ENCODE peak calls at places on chromosomes 2 and 18, in four cellular contexts. V, O, G and R are unnamed samples.

GRCh38 chr18:49907346-49907929 is 94.1 kb upstream of the ACAA2 start:
- DNase-seq in V (no peak), O (no peak), G (no peak), R (peak; percentile 80)

GRCh38 chr2:2706306-2706705 is 375.2 kb upstream of the MYT1L start:
- DNase-seq in V (no peak), G (no peak), O (no peak), R (no peak)

GRCh38 chr2:231057590-231057989 is 923 bp downstream of the PSMD1 start:
- DNase-seq in G (no peak), V (no peak), O (no peak), R (peak; percentile 11)

GRCh38 chr2:162890690-162891311 is 52.2 kb upstream of the KCNH7 start:
- DNase-seq in O (no peak), V (no peak), G (no peak), R (peak; percentile 74)

GRCh38 chr18:12770469-12771219 is 67.8 kb downstream of the PSMG2 start:
- DNase-seq in V (no peak), G (peak; percentile 14), O (no peak), R (no peak)

GRCh38 chr2:166675553-166675952 is 181.5 kb upstream of the SCN7A start:
- DNase-seq in O (no peak), G (peak; percentile 50), V (no peak), R (no peak)

GRCh38 chr2:145760781-145761649 is 1241.1 kb upstream of the ZEB2 start:
- DNase-seq in V (no peak), O (no peak), G (no peak), R (peak; percentile 86)

GRCh38 chr2:159013103-159013502 is 44.7 kb downstream of the TANC1 start:
- DNase-seq in V (no peak), O (no peak), G (no peak), R (no peak)

GRCh38 chr18:75158465-75159237 is 50.3 kb downstream of the PTGR3 start:
- DNase-seq in V (no peak), G (peak; percentile 42), O (no peak), R (no peak)

GRCh38 chr2:221779614-221780067 is 207.5 kb upstream of the EPHA4 start:
- DNase-seq in V (no peak), O (no peak), G (no peak), R (no peak)

GRCh38 chr2:191625016-191625415 is 52.9 kb upstream of the NABP1 start:
- DNase-seq in O (no peak), G (no peak), V (no peak), R (peak; percentile 48)

GRCh38 chr2:159290289-159290907 is 3.9 kb upstream of the WDSUB1 start:
- DNase-seq in V (no peak), G (no peak), O (no peak), R (peak; percentile 18)

GRCh38 chr18:28075501-28075900 is 101.4 kb downstream of the CDH2 start:
- DNase-seq in V (no peak), O (no peak), G (no peak), R (peak; percentile 27)

GRCh38 chr18:35728676-35729075 is 147.1 kb downstream of the GALNT1 start:
- DNase-seq in G (no peak), O (no peak), V (no peak), R (peak; percentile 24)

GRCh38 chr2:211423018-211423417 is 866.6 kb downstream of the CPS1 start:
- DNase-seq in G (no peak), O (no peak), V (no peak), R (no peak)

GRCh38 chr2:99877963-99878362 is 264.4 kb downstream of the AFF3 start:
- DNase-seq in G (no peak), O (no peak), V (no peak), R (peak; percentile 18)

GRCh38 chr2:136901732-136902131 is 136.4 kb downstream of the THSD7B start:
- DNase-seq in G (no peak), V (no peak), O (no peak), R (no peak)

GRCh38 chr2:218810251-218810650 is 21.4 kb downstream of the PRKAG3 start:
- DNase-seq in O (no peak), V (no peak), G (no peak), R (no peak)

GRCh38 chr2:101096619-101097142 is 54.5 kb downstream of the TBC1D8 start:
- DNase-seq in G (no peak), V (no peak), O (no peak), R (no peak)

GRCh38 chr2:105517814-105518705 is 119.2 kb upstream of the FHL2 start:
- DNase-seq in O (no peak), G (peak; percentile 74), V (no peak), R (no peak)

GRCh38 chr2:121821476-121822158 is 66.2 kb downstream of the TSN start:
- DNase-seq in G (no peak), V (no peak), O (no peak), R (no peak)

GRCh38 chr2:236569593-236569973 is at the start of gene ACKR3:
- DNase-seq in G (peak; percentile 73), V (peak; percentile 58), O (peak; percentile 76), R (peak; percentile 79)

GRCh38 chr2:156031121-156031520 is 301.4 kb downstream of the NR4A2 start:
- DNase-seq in O (no peak), G (no peak), V (no peak), R (no peak)

GRCh38 chr2:236498369-236498768 is 71.3 kb upstream of the ACKR3 start:
- DNase-seq in O (no peak), V (no peak), G (no peak), R (peak; percentile 71)

GRCh38 chr2:172440795-172441194 is 13.4 kb downstream of the ITGA6 start:
- DNase-seq in V (no peak), G (no peak), O (no peak), R (no peak)

GRCh38 chr2:150672311-150672710 is 184.8 kb upstream of the RND3 start:
- DNase-seq in G (no peak), V (no peak), O (no peak), R (no peak)
- H3K4me3 ChIP-seq in G (no peak overlapping the region), V (no peak overlapping the region), O (no peak overlapping the region), R (no peak overlapping the region)

DNA sequence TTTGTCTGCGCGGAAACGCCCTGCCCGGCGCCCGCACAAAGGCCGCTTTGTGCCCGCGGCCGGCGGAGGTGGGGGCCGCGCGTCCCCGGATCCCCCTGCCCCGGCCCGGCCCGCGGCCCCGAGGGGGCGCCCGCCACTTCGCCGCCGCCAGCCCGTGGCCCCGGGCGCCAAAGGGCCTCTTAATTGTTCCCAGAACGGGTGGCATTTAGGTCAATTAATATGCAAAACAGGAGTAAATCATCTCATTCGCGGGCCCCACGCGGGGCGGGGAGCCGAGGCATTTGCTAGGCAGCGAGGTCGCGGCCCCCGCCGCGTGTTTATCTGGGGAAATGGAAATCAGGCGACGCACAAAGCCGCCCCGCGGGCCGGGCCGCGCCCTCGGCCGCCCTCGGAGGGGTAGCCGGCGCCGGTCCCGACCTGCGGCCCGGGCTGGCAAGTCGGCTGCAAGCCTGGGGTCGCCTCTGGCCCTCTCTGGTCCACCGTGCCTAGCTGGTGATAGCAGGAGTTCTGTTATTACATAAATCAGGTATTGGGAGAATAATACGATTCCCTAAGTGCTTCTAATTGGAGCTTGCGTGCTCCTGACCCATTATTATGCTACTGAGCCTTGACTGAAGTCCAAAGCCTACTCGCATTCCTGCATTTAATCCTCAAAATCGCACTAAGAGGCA is 148.2 kb upstream of the GLI2 start:
- DNase-seq in V (no peak), O (no peak), G (no peak), R (no peak)
- H3K4me3 ChIP-seq in V (no peak overlapping the region), O (no peak overlapping the region), G (no peak overlapping the region), R (peak overlapping the region; percentile 7)

GRCh38 chr2:36394804-36395203 is 39.2 kb downstream of the CRIM1 start:
- DNase-seq in V (no peak), G (no peak), O (no peak), R (no peak)
- H3K4me3 ChIP-seq in V (no peak overlapping the region), G (no peak overlapping the region), O (no peak overlapping the region), R (no peak overlapping the region)

GRCh38 chr18:61336766-61337165 is 3.5 kb downstream of the CDH20 start:
- DNase-seq in G (no peak), O (no peak), V (no peak), R (no peak)

GRCh38 chr18:61333746-61334490 is 688 bp downstream of the CDH20 start:
- DNase-seq in O (peak; percentile 61), G (no peak), V (no peak), R (peak; percentile 51)

GRCh38 chr18:61334491-61334850 is 1.2 kb downstream of the CDH20 start:
- DNase-seq in O (no peak), V (no peak), G (no peak), R (no peak)

GRCh38 chr18:61335737-61336555 is 2.7 kb downstream of the CDH20 start:
- DNase-seq in G (no peak), V (no peak), O (no peak), R (no peak)

DNA sequence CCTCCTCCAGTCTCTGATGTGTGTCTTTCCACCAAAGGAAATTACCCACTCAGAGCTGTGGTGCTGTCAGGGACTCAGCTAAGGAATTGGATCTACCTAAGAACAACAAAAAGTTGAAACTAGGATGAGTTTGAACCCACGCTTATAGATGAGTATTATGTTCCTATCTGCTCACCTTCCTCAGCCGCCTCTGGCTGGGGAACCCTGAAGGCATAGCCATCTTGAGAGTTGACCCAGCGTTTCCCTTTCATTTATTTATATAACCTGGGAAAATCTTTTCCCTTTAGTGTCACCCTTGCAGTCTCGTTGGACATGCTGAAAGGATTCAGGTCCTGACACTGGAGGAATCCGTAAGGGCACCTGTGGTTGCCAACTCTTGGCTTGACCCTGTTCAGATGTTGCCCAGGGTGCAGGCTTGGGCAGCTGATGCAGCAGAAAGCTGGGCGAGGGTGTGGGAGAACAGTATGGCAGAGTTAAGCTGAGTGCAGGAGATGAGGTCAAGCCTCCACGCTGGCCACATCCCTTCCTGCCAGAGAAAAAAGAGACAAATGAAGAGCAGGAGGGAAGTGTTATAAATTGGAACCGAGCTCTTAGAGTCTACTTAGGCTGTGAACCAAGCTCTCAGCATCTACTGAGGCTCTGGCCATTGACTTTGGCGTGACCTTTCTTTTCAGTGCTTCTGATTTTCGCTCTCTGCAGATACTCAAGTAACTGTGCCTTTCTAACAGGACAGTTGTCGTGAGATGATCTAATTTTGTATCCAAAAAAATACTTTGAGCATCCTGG is 1.9 kb downstream of the CDH20 start:
- DNase-seq in O (no peak), G (no peak), V (no peak), R (peak; percentile 9)
- H3K4me3 ChIP-seq in O (no peak overlapping the region), G (no peak overlapping the region), V (no peak overlapping the region), R (no peak overlapping the region)

GRCh38 chr18:33579147-33579867 is 1.3 kb downstream of the ASXL3 start:
- DNase-seq in O (no peak), V (no peak), G (no peak), R (peak; percentile 30)
- H3K4me3 ChIP-seq in O (peak overlapping the region; percentile 26), V (no peak overlapping the region), G (no peak overlapping the region), R (peak overlapping the region; percentile 71)

DNA sequence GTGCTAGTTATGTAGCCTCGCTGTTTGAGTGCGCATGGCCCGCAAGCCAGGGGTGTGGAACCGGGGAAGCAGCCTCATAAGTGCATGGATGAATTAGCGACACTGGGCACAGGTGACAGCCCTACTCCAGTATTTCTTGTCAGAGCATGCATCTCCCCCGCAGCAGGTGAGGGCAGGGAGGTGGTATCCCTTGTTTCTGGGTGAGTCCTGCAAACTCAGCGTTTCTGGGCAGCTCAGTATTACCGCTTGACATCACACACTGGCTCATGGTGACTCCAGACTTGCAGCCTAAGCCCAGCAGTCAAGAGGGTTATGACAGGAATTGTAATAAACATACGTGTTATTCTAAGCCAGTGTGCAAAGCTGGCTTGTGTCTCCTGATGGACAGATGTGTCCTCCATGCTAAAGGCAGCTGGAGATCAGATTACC is 2.5 kb downstream of the CABLES1 start:
- DNase-seq in V (no peak), O (no peak), G (no peak), R (no peak)
- H3K4me3 ChIP-seq in V (no peak overlapping the region), O (no peak overlapping the region), G (no peak overlapping the region), R (no peak overlapping the region)

DNA sequence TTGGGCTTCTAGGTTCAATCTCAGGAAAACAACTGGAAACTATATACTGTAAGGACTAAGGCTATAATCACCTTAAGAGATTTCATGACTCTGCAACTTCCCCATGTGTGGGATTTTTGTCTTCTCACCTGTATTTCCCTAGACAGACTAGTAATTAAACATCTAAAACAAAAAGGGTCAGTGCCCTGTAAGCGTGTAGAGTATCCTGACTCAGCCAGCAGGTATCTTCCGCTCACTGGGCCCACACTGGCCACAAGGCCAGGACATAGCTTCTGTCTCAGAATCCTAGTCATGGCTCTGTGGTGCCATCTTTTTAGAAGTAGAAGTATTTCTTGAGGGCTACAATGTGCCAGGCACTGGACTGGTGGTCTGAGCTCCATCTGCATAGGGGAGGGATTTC is 28.8 kb upstream of the KCMF1 start:
- DNase-seq in G (no peak), V (no peak), O (no peak), R (no peak)
- H3K4me3 ChIP-seq in G (no peak overlapping the region), V (no peak overlapping the region), O (no peak overlapping the region), R (no peak overlapping the region)